ENCODE peak calls at places on chromosomes 1 and 21, in six cellular contexts. F, J, L, M, D and R are unnamed samples. For H3K36me3, the result is how much of the 10 kb centered on the place peaks cover.

GRCh38 chr1:31984419-31985347 is 29.0 kb upstream of the KHDRBS1 start:
- DNase-seq in F (no peak), J (no peak), L (peak), M (no peak), D (no peak), R (no peak)

GRCh38 chr1:225467193-225468020 is 39.6 kb upstream of the LBR start:
- DNase-seq in F (peak), J (peak), L (no peak), M (peak), D (no peak), R (peak)

GRCh38 chr1:234899041-234899787 is 229.4 kb downstream of the TOMM20 start:
- DNase-seq in F (peak), J (no peak), L (peak), M (peak), D (no peak), R (no peak)

GRCh38 chr1:240732390-240732789 is 120.4 kb upstream of the GREM2 start:
- DNase-seq in F (no peak), J (no peak), L (peak), M (no peak), D (no peak), R (no peak)

GRCh38 chr1:229127301-229127700 is 143.6 kb upstream of the RAB4A start:
- DNase-seq in F (no peak), J (no peak), L (peak), M (no peak), D (no peak), R (no peak)

GRCh38 chr1:94385354-94385947 is 32.7 kb upstream of the ABCD3 start:
- DNase-seq in F (no peak), J (no peak), L (no peak), M (no peak), D (no peak), R (no peak)

GRCh38 chr1:145988773-145989172 is 7.6 kb downstream of the TXNIP start:
- DNase-seq in F (no peak), J (no peak), L (no peak), M (no peak), D (no peak), R (no peak)

GRCh38 chr21:34899302-34899701 is 149.8 kb downstream of the RUNX1 start:
- DNase-seq in F (no peak), J (no peak), L (no peak), M (no peak), D (no peak), R (no peak)

GRCh38 chr1:197302775-197303174 is 34.7 kb downstream of the CRB1 start:
- DNase-seq in F (no peak), J (no peak), L (peak), M (no peak), D (no peak), R (no peak)

GRCh38 chr1:26046313-26047031 is 554 bp upstream of the SLC30A2 start:
- DNase-seq in F (no peak), J (no peak), L (no peak), M (no peak), D (no peak), R (no peak)

GRCh38 chr21:40254540-40255455 is 387.6 kb downstream of the PCP4 start:
- DNase-seq in F (no peak), J (no peak), L (peak), M (no peak), D (no peak), R (no peak)

GRCh38 chr1:67935560-67935959 is 102.3 kb upstream of the GNG12 start:
- DNase-seq in F (no peak), J (no peak), L (no peak), M (no peak), D (no peak), R (no peak)

GRCh38 chr1:85274969-85275453 is 1.4 kb downstream of the BCL10 start:
- DNase-seq in F (no peak), J (no peak), L (peak), M (no peak), D (no peak), R (no peak)

GRCh38 chr1:165949335-165950130 is 122.1 kb downstream of the UCK2 start:
- DNase-seq in F (no peak), J (no peak), L (no peak), M (no peak), D (no peak), R (no peak)

GRCh38 chr1:42934541-42935312 is 23.9 kb downstream of the SLC2A1 start:
- DNase-seq in F (no peak), J (no peak), L (no peak), M (no peak), D (no peak), R (no peak)

GRCh38 chr1:51690285-51690961 is 73.5 kb downstream of the OSBPL9 start:
- DNase-seq in F (no peak), J (no peak), L (peak), M (peak), D (no peak), R (no peak)

GRCh38 chr1:201702936-201703335 is 126.0 kb upstream of the IPO9 start:
- DNase-seq in F (no peak), J (no peak), L (peak), M (peak), D (no peak), R (no peak)

GRCh38 chr1:25567710-25568089 is 24.3 kb downstream of the LDLRAP1 start:
- DNase-seq in F (no peak), J (peak), L (no peak), M (no peak), D (no peak), R (no peak)

GRCh38 chr1:201756411-201756810 is 72.5 kb upstream of the IPO9 start:
- DNase-seq in F (no peak), J (no peak), L (peak), M (no peak), D (no peak), R (no peak)

GRCh38 chr1:161382214-161383019 is 14.7 kb upstream of the CFAP126 start:
- DNase-seq in F (no peak), J (no peak), L (peak), M (no peak), D (no peak), R (no peak)

GRCh38 chr1:66436378-66437135 is 97.4 kb upstream of the SGIP1 start:
- DNase-seq in F (no peak), J (no peak), L (peak), M (no peak), D (no peak), R (peak)

GRCh38 chr1:69649383-69649782 is 81.7 kb downstream of the LRRC7 start:
- DNase-seq in F (no peak), J (no peak), L (no peak), M (no peak), D (no peak), R (no peak)

GRCh38 chr21:15208787-15209186 is 144.0 kb upstream of the NRIP1 start:
- DNase-seq in F (no peak), J (no peak), L (no peak), M (no peak), D (no peak), R (no peak)

GRCh38 chr1:210272666-210273065 is 40.1 kb downstream of the SERTAD4 start:
- DNase-seq in F (no peak), J (no peak), L (peak), M (no peak), D (no peak), R (no peak)

GRCh38 chr1:91308544-91308943 is 96.1 kb downstream of the HFM1 start:
- DNase-seq in F (no peak), J (no peak), L (no peak), M (no peak), D (no peak), R (no peak)

GRCh38 chr1:205358579-205358978 is 1.9 kb upstream of the KLHDC8A start:
- DNase-seq in F (no peak), J (no peak), L (no peak), M (no peak), D (no peak), R (no peak)

GRCh38 chr21:39033878-39034589 is 149.2 kb downstream of the PSMG1 start:
- DNase-seq in F (peak), J (no peak), L (no peak), M (no peak), D (no peak), R (no peak)

GRCh38 chr1:90574692-90575370 is 142.3 kb downstream of the BARHL2 start:
- DNase-seq in F (no peak), J (no peak), L (no peak), M (no peak), D (no peak), R (peak)

GRCh38 chr1:208201241-208201640 is 42.9 kb downstream of the PLXNA2 start:
- DNase-seq in F (peak), J (peak), L (peak), M (peak), D (no peak), R (no peak)

GRCh38 chr21:23475518-23476189 is 2131.6 kb downstream of the MRPL39 start:
- DNase-seq in F (no peak), J (no peak), L (no peak), M (no peak), D (no peak), R (no peak)

GRCh38 chr1:224213438-224214119 is 30.5 kb downstream of the DEGS1 start:
- DNase-seq in F (no peak), J (no peak), L (no peak), M (peak), D (no peak), R (no peak)

GRCh38 chr1:182185822-182186756 is 124.6 kb upstream of the ZNF648 start:
- DNase-seq in F (no peak), J (no peak), L (peak), M (no peak), D (no peak), R (no peak)

GRCh38 chr21:37431243-37431642 is 64.7 kb downstream of the DYRK1A start:
- DNase-seq in F (no peak), J (no peak), L (no peak), M (no peak), D (no peak), R (no peak)

GRCh38 chr1:114758251-114758832 is 558 bp upstream of the CSDE1 start:
- DNase-seq in F (no peak), J (no peak), L (peak), M (no peak), D (no peak), R (no peak)

GRCh38 chr1:110292327-110292741 is 46.8 kb upstream of the RBM15 start:
- DNase-seq in F (no peak), J (no peak), L (peak), M (no peak), D (no peak), R (no peak)

GRCh38 chr21:36321325-36322082 is 1.5 kb downstream of the MORC3 start:
- DNase-seq in F (no peak), J (no peak), L (peak), M (peak), D (no peak), R (peak)

GRCh38 chr1:108955111-108955510 is 8.2 kb downstream of the CLCC1 start:
- DNase-seq in F (no peak), J (no peak), L (no peak), M (no peak), D (no peak), R (no peak)

GRCh38 chr1:108960719-108961118 is 2.6 kb downstream of the CLCC1 start:
- DNase-seq in F (no peak), J (no peak), L (no peak), M (no peak), D (no peak), R (no peak)

GRCh38 chr1:108961198-108961597 is 2.1 kb downstream of the CLCC1 start:
- DNase-seq in F (no peak), J (no peak), L (no peak), M (no peak), D (no peak), R (peak)

GRCh38 chr1:108955881-108956280 is 7.4 kb downstream of the CLCC1 start:
- DNase-seq in F (no peak), J (no peak), L (no peak), M (no peak), D (no peak), R (no peak)

GRCh38 chr1:108957888-108958287 is 5.4 kb downstream of the CLCC1 start:
- DNase-seq in F (no peak), J (no peak), L (no peak), M (no peak), D (no peak), R (no peak)
- TF ChIP-seq CTCF in F (no peak), J (no peak), L (no peak), M (no peak), D (no peak), R (no peak)

DNA sequence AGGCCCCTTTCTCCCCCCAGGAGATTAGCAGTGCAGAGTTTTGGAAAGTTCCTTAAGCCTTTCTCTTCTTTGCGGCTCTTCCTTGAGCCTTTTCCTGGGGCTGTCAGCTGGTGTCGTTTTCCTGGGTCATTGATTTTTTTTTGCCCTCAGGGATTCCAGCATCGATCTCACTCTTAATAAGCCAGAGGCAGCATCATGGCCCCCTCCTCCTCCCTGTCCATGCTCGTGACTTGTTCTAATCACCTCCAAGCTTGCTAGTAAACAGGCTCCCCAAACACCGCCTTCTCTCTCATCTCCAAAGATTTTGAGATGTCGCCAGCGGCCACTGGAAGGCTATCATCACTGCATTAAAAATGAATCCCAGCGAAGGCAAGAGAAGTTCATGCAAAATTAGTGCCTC is 2.9 kb downstream of the EVA1C start:
- DNase-seq in F (no peak), J (no peak), L (no peak), M (no peak), D (no peak), R (no peak)
- H3K4me3 ChIP-seq in F (no peak), J (peak), L (no peak), M (no peak), D (peak), R (no peak)

DNA sequence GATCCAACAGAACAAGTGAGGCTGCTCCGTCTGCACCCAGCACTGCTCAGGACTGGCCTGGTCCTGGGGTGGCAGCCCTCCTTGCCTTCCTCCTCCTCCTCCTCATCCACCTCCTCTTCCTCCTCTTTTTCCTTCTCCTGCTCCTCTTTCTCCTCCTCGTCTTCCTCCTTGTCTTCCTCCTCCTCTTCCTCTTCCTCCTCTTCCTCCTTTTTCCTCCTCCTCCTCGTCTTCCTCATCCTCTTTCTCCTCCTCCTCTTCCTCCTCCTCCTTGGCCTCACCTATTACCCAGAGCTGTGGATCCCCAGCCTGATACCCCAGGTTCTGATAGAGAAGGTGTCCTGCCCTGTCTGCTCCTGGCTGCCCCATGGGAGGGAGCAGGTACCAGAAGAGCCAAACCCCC is 16.6 kb upstream of the MFN2 start:
- DNase-seq in F (no peak), J (no peak), L (no peak), M (no peak), D (no peak), R (no peak)
- H3K36me3 ChIP-seq in F (under half), J (under half), L (under half), M (under half), D (half or more), R (under half)

GRCh38 chr1:200365897-200366426 is 43.9 kb downstream of the ZNF281 start:
- DNase-seq in F (no peak), J (no peak), L (no peak), M (no peak), D (no peak), R (no peak)
- TF ChIP-seq CTCF in F (no peak), J (no peak), L (no peak), M (no peak), D (no peak), R (no peak)

DNA sequence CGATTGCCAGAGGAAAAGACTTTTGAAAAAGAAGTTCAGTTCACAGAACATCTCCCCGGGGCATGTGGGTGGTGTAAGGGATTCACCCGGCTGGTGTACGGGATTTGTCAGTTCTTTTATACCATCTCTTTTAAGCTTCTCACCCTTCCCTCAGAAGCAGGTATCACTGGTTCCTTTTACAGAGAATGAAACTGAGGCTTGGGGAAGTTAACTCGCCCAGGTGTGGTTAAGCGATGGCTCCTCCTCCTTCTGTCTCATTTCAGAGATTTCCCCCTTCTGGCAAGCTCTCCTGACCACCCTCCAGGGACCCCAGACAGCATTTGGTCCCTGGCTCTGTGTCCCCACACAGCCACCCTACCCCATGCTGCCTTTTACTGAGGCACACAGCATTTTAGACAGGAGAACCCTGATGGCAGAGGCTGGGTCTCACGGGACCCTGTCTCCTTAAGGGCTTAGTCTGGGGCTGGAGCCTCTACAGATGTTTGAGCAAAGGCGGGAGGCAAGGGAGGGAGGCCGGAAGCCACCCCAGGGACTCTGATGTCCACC is 2.8 kb upstream of the ECE1 start:
- DNase-seq in F (no peak), J (no peak), L (no peak), M (no peak), D (no peak), R (peak)
- H3K4me3 ChIP-seq in F (no peak), J (no peak), L (no peak), M (no peak), D (no peak), R (peak)

GRCh38 chr21:32674731-32675130 is 53.1 kb downstream of the SYNJ1 start:
- DNase-seq in F (no peak), J (no peak), L (no peak), M (no peak), D (no peak), R (no peak)
- H3K36me3 ChIP-seq in F (under half), J (under half), L (under half), M (under half), D (under half), R (under half)